ENCODE peak calls at places on chromosomes 4 and X, in five cellular contexts. One of them, this sample, is unnamed.
A peak's percentile ranks its signal among the peaks of the same experiment; 100 is the strongest.

GRCh38 chr4:42331914-42332368 is 65.3 kb upstream of the SHISA3 start:
- DNase-seq in tibial nerve: peak; percentile 39
- DNase-seq in upper lobe of right lung: no peak
- DNase-seq in endothelial cell: no peak
- DNase-seq in cardiac muscle cell: no peak
- DNase-seq in this sample: no peak

GRCh38 chr4:155047755-155048154 is 160.7 kb upstream of the NPY2R start:
- DNase-seq in tibial nerve: no peak
- DNase-seq in upper lobe of right lung: no peak
- DNase-seq in endothelial cell: no peak
- DNase-seq in cardiac muscle cell: no peak
- DNase-seq in this sample: no peak

GRCh38 chr4:77052352-77052751 is 23.4 kb downstream of the CCNI start:
- DNase-seq in tibial nerve: no peak
- DNase-seq in upper lobe of right lung: no peak
- DNase-seq in endothelial cell: peak; percentile 71
- DNase-seq in cardiac muscle cell: peak; percentile 64
- DNase-seq in this sample: no peak

GRCh38 chr4:22356996-22357596 is 158.8 kb downstream of the ADGRA3 start:
- DNase-seq in tibial nerve: no peak
- DNase-seq in upper lobe of right lung: no peak
- DNase-seq in endothelial cell: no peak
- DNase-seq in cardiac muscle cell: peak; percentile 45
- DNase-seq in this sample: no peak

GRCh38 chrX:13468096-13468495 is 101.3 kb upstream of the EGFL6 start:
- DNase-seq in tibial nerve: no peak
- DNase-seq in upper lobe of right lung: no peak
- DNase-seq in endothelial cell: no peak
- DNase-seq in cardiac muscle cell: no peak
- DNase-seq in this sample: no peak

GRCh38 chrX:3803305-3803704 is 89.9 kb upstream of the PRKX start:
- DNase-seq in tibial nerve: no peak
- DNase-seq in upper lobe of right lung: no peak
- DNase-seq in endothelial cell: no peak
- DNase-seq in cardiac muscle cell: no peak
- DNase-seq in this sample: no peak

GRCh38 chrX:29231800-29232199 is 644.6 kb downstream of the IL1RAPL1 start:
- DNase-seq in tibial nerve: no peak
- DNase-seq in upper lobe of right lung: no peak
- DNase-seq in endothelial cell: no peak
- DNase-seq in cardiac muscle cell: no peak
- DNase-seq in this sample: no peak

GRCh38 chr4:76752911-76753494 is 144.9 kb downstream of the SOWAHB start:
- DNase-seq in tibial nerve: no peak
- DNase-seq in upper lobe of right lung: no peak
- DNase-seq in endothelial cell: no peak
- DNase-seq in cardiac muscle cell: no peak
- DNase-seq in this sample: no peak

GRCh38 chrX:68732906-68733493 is 85.5 kb downstream of the STARD8 start:
- DNase-seq in tibial nerve: peak; percentile 59
- DNase-seq in upper lobe of right lung: peak; percentile 82
- DNase-seq in endothelial cell: peak; percentile 76
- DNase-seq in cardiac muscle cell: peak; percentile 62
- DNase-seq in this sample: peak; percentile 34

GRCh38 chr4:108146346-108146745 is 22.4 kb downstream of the LEF1 start:
- DNase-seq in tibial nerve: no peak
- DNase-seq in upper lobe of right lung: no peak
- DNase-seq in endothelial cell: no peak
- DNase-seq in cardiac muscle cell: no peak
- DNase-seq in this sample: no peak

GRCh38 chrX:63920875-63921274 is 135.9 kb upstream of the ARHGEF9 start:
- DNase-seq in tibial nerve: no peak
- DNase-seq in upper lobe of right lung: no peak
- DNase-seq in endothelial cell: no peak
- DNase-seq in cardiac muscle cell: no peak
- DNase-seq in this sample: no peak

GRCh38 chr4:154416183-154416543 is 75.4 kb downstream of the DCHS2 start:
- DNase-seq in tibial nerve: no peak
- DNase-seq in upper lobe of right lung: no peak
- DNase-seq in endothelial cell: peak; percentile 55
- DNase-seq in cardiac muscle cell: peak; percentile 52
- DNase-seq in this sample: no peak

GRCh38 chr4:82402196-82402775 is 28.0 kb downstream of the HNRNPDL start:
- DNase-seq in tibial nerve: no peak
- DNase-seq in upper lobe of right lung: no peak
- DNase-seq in endothelial cell: no peak
- DNase-seq in cardiac muscle cell: no peak
- DNase-seq in this sample: no peak

GRCh38 chrX:68424719-68425118 is 8.6 kb downstream of the OPHN1 start:
- DNase-seq in tibial nerve: no peak
- DNase-seq in upper lobe of right lung: no peak
- DNase-seq in endothelial cell: no peak
- DNase-seq in cardiac muscle cell: no peak
- DNase-seq in this sample: no peak

GRCh38 chr4:20395160-20395773 is 143.6 kb downstream of the SLIT2 start:
- DNase-seq in tibial nerve: no peak
- DNase-seq in upper lobe of right lung: no peak
- DNase-seq in endothelial cell: peak; percentile 61
- DNase-seq in cardiac muscle cell: peak; percentile 63
- DNase-seq in this sample: peak; percentile 11

GRCh38 chr4:8343967-8344331 is 74.4 kb downstream of the HTRA3 start:
- DNase-seq in tibial nerve: no peak
- DNase-seq in upper lobe of right lung: no peak
- DNase-seq in endothelial cell: no peak
- DNase-seq in cardiac muscle cell: no peak
- DNase-seq in this sample: no peak

GRCh38 chr4:158802914-158803313 is 34.1 kb downstream of the FNIP2 start:
- DNase-seq in tibial nerve: no peak
- DNase-seq in upper lobe of right lung: no peak
- DNase-seq in endothelial cell: no peak
- DNase-seq in cardiac muscle cell: no peak
- DNase-seq in this sample: no peak

GRCh38 chrX:120457766-120458180 is 11.3 kb downstream of the LAMP2 start:
- DNase-seq in tibial nerve: no peak
- DNase-seq in upper lobe of right lung: no peak
- DNase-seq in endothelial cell: no peak
- DNase-seq in cardiac muscle cell: no peak
- DNase-seq in this sample: no peak

GRCh38 chr4:61995717-61996337 is 795.7 kb downstream of the ADGRL3 start:
- DNase-seq in tibial nerve: no peak
- DNase-seq in upper lobe of right lung: no peak
- DNase-seq in endothelial cell: no peak
- DNase-seq in cardiac muscle cell: no peak
- DNase-seq in this sample: no peak

GRCh38 chr4:110245567-110245966 is 47.2 kb upstream of the ELOVL6 start:
- DNase-seq in tibial nerve: no peak
- DNase-seq in upper lobe of right lung: no peak
- DNase-seq in endothelial cell: no peak
- DNase-seq in cardiac muscle cell: no peak
- DNase-seq in this sample: no peak

GRCh38 chr4:80462537-80463207 is 127.1 kb downstream of the CFAP299 start:
- DNase-seq in tibial nerve: no peak
- DNase-seq in upper lobe of right lung: no peak
- DNase-seq in endothelial cell: no peak
- DNase-seq in cardiac muscle cell: no peak
- DNase-seq in this sample: no peak

GRCh38 chr4:624705-625590 is at the start of gene PDE6B:
- DNase-seq in tibial nerve: no peak
- DNase-seq in upper lobe of right lung: no peak
- DNase-seq in endothelial cell: no peak
- DNase-seq in cardiac muscle cell: no peak
- DNase-seq in this sample: no peak

GRCh38 chr4:176034498-176034897 is 31.1 kb upstream of the WDR17 start:
- DNase-seq in tibial nerve: no peak
- DNase-seq in upper lobe of right lung: no peak
- DNase-seq in endothelial cell: peak; percentile 14
- DNase-seq in cardiac muscle cell: peak; percentile 44
- DNase-seq in this sample: no peak

GRCh38 chr4:88866862-88867550 is 169.4 kb upstream of the NAP1L5 start:
- DNase-seq in tibial nerve: no peak
- DNase-seq in upper lobe of right lung: no peak
- DNase-seq in endothelial cell: no peak
- DNase-seq in cardiac muscle cell: no peak
- DNase-seq in this sample: no peak

GRCh38 chrX:28649541-28649940 is 62.3 kb downstream of the IL1RAPL1 start:
- DNase-seq in tibial nerve: no peak
- DNase-seq in upper lobe of right lung: no peak
- DNase-seq in endothelial cell: no peak
- DNase-seq in cardiac muscle cell: no peak
- DNase-seq in this sample: no peak

GRCh38 chrX:115563633-115564182 is 2.7 kb downstream of the PLS3 start:
- DNase-seq in tibial nerve: no peak
- DNase-seq in upper lobe of right lung: no peak
- DNase-seq in endothelial cell: no peak
- DNase-seq in cardiac muscle cell: no peak
- DNase-seq in this sample: no peak

GRCh38 chr4:107058828-107059227 is 22.7 kb upstream of the DKK2 start:
- DNase-seq in tibial nerve: no peak
- DNase-seq in upper lobe of right lung: no peak
- DNase-seq in endothelial cell: no peak
- DNase-seq in cardiac muscle cell: no peak
- DNase-seq in this sample: no peak

GRCh38 chrX:11100281-11101035 is 10.7 kb upstream of the HCCS start:
- DNase-seq in tibial nerve: no peak
- DNase-seq in upper lobe of right lung: no peak
- DNase-seq in endothelial cell: no peak
- DNase-seq in cardiac muscle cell: peak; percentile 70
- DNase-seq in this sample: no peak

GRCh38 chr4:159105063-159105414 is 2.2 kb downstream of the RAPGEF2 start:
- DNase-seq in tibial nerve: no peak
- DNase-seq in upper lobe of right lung: no peak
- DNase-seq in endothelial cell: no peak
- DNase-seq in cardiac muscle cell: no peak
- DNase-seq in this sample: no peak

GRCh38 chr4:23023121-23023520 is 330.4 kb downstream of the GBA3 start:
- DNase-seq in tibial nerve: no peak
- DNase-seq in upper lobe of right lung: no peak
- DNase-seq in endothelial cell: no peak
- DNase-seq in cardiac muscle cell: no peak
- DNase-seq in this sample: no peak

GRCh38 chrX:2546496-2546895 is 45.7 kb upstream of the DHRSX start:
- DNase-seq in tibial nerve: no peak
- DNase-seq in upper lobe of right lung: no peak
- DNase-seq in endothelial cell: no peak
- DNase-seq in cardiac muscle cell: no peak
- DNase-seq in this sample: no peak
- TF ChIP-seq CTCF in tibial nerve: no peak
- TF ChIP-seq CTCF in upper lobe of right lung: no peak
- TF ChIP-seq CTCF in endothelial cell: no peak
- TF ChIP-seq CTCF in cardiac muscle cell: no peak
- TF ChIP-seq CTCF in this sample: no peak

GRCh38 chr4:170026253-170026991 is at the start of gene MFAP3L:
- DNase-seq in tibial nerve: peak; percentile 71
- DNase-seq in upper lobe of right lung: peak; percentile 95
- DNase-seq in endothelial cell: peak; percentile 94
- DNase-seq in cardiac muscle cell: peak; percentile 94
- DNase-seq in this sample: peak; percentile 89
- TF ChIP-seq CTCF in tibial nerve: no peak
- TF ChIP-seq CTCF in upper lobe of right lung: no peak
- TF ChIP-seq CTCF in endothelial cell: no peak
- TF ChIP-seq CTCF in cardiac muscle cell: no peak
- TF ChIP-seq CTCF in this sample: peak; percentile 19

GRCh38 chrX:121581885-121582284 is 534.5 kb downstream of the GLUD2 start:
- DNase-seq in tibial nerve: no peak
- DNase-seq in upper lobe of right lung: no peak
- DNase-seq in endothelial cell: no peak
- DNase-seq in cardiac muscle cell: peak; percentile 5
- DNase-seq in this sample: no peak
- TF ChIP-seq CTCF in tibial nerve: no peak
- TF ChIP-seq CTCF in upper lobe of right lung: no peak
- TF ChIP-seq CTCF in endothelial cell: no peak
- TF ChIP-seq CTCF in cardiac muscle cell: no peak
- TF ChIP-seq CTCF in this sample: no peak

GRCh38 chrX:135477576-135477975 is 42.9 kb upstream of the INTS6L start:
- DNase-seq in tibial nerve: peak; percentile 13
- DNase-seq in upper lobe of right lung: peak; percentile 67
- DNase-seq in endothelial cell: peak; percentile 51
- DNase-seq in cardiac muscle cell: peak; percentile 79
- DNase-seq in this sample: peak; percentile 23
- TF ChIP-seq CTCF in tibial nerve: peak; percentile 15
- TF ChIP-seq CTCF in upper lobe of right lung: peak; percentile 36
- TF ChIP-seq CTCF in endothelial cell: no peak
- TF ChIP-seq CTCF in cardiac muscle cell: peak; percentile 37
- TF ChIP-seq CTCF in this sample: peak; percentile 57

GRCh38 chr4:149264093-149264733 is 551.4 kb downstream of the IQCM start:
- DNase-seq in tibial nerve: no peak
- DNase-seq in upper lobe of right lung: no peak
- DNase-seq in endothelial cell: peak; percentile 50
- DNase-seq in cardiac muscle cell: peak; percentile 70
- DNase-seq in this sample: no peak
- TF ChIP-seq CTCF in tibial nerve: peak; percentile 16
- TF ChIP-seq CTCF in upper lobe of right lung: peak; percentile 55
- TF ChIP-seq CTCF in endothelial cell: peak; percentile 67
- TF ChIP-seq CTCF in cardiac muscle cell: peak; percentile 69
- TF ChIP-seq CTCF in this sample: peak; percentile 73

GRCh38 chr4:35151816-35152572 is 1092.3 kb downstream of the ARAP2 start:
- DNase-seq in tibial nerve: no peak
- DNase-seq in upper lobe of right lung: no peak
- DNase-seq in endothelial cell: peak; percentile 52
- DNase-seq in cardiac muscle cell: peak; percentile 50
- DNase-seq in this sample: no peak
- TF ChIP-seq CTCF in tibial nerve: no peak
- TF ChIP-seq CTCF in upper lobe of right lung: peak; percentile 25
- TF ChIP-seq CTCF in endothelial cell: peak; percentile 71
- TF ChIP-seq CTCF in cardiac muscle cell: no peak
- TF ChIP-seq CTCF in this sample: peak; percentile 63

GRCh38 chrX:19017271-19017670 is 33.4 kb upstream of the PHKA2 start:
- DNase-seq in tibial nerve: no peak
- DNase-seq in upper lobe of right lung: no peak
- DNase-seq in endothelial cell: peak; percentile 13
- DNase-seq in cardiac muscle cell: peak; percentile 38
- DNase-seq in this sample: no peak
- TF ChIP-seq CTCF in tibial nerve: no peak
- TF ChIP-seq CTCF in upper lobe of right lung: peak; percentile 37
- TF ChIP-seq CTCF in endothelial cell: peak; percentile 50
- TF ChIP-seq CTCF in cardiac muscle cell: peak; percentile 59
- TF ChIP-seq CTCF in this sample: peak; percentile 65

GRCh38 chr4:135718019-135718418 is 1516.4 kb upstream of the PABPC4L start:
- DNase-seq in tibial nerve: no peak
- DNase-seq in upper lobe of right lung: no peak
- DNase-seq in endothelial cell: no peak
- DNase-seq in cardiac muscle cell: no peak
- DNase-seq in this sample: no peak
- TF ChIP-seq CTCF in tibial nerve: no peak
- TF ChIP-seq CTCF in upper lobe of right lung: no peak
- TF ChIP-seq CTCF in endothelial cell: no peak
- TF ChIP-seq CTCF in cardiac muscle cell: no peak
- TF ChIP-seq CTCF in this sample: no peak

GRCh38 chrX:101799387-101799786 is 132.4 kb downstream of the ZMAT1 start:
- DNase-seq in tibial nerve: peak; percentile 63
- DNase-seq in upper lobe of right lung: peak; percentile 85
- DNase-seq in endothelial cell: peak; percentile 75
- DNase-seq in cardiac muscle cell: peak; percentile 90
- DNase-seq in this sample: peak; percentile 60

DNA sequence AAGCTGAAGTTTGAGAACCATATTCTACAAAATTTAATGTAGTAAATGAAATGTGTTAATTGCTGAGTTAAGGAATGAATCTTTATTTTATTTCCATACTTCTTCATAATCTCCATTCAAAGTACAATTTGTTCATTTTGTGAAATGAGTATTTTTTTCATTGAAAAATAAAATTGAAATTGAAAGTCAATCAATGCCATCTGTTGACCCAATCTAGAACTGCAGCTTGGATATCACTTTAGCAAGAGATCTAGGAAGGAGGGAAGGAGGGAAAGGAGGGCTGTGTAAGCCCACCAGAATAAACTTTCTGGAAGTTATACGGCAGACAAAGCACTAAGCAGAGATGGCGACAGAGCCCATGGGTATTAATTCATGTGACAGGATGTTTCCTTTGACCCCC is 128.4 kb downstream of the ZMAT1 start:
- DNase-seq in tibial nerve: no peak
- DNase-seq in upper lobe of right lung: no peak
- DNase-seq in endothelial cell: no peak
- DNase-seq in cardiac muscle cell: no peak
- DNase-seq in this sample: no peak
- TF ChIP-seq CTCF in tibial nerve: peak; percentile 34
- TF ChIP-seq CTCF in upper lobe of right lung: peak; percentile 48
- TF ChIP-seq CTCF in endothelial cell: peak; percentile 45
- TF ChIP-seq CTCF in cardiac muscle cell: peak; percentile 37
- TF ChIP-seq CTCF in this sample: peak; percentile 50

This sample was measured in progenitor cell of endocrine pancreas.